ENCODE peak calls at places on chromosomes 13 and 19, in seven cellular contexts. One of them, this sample, is unnamed.

GRCh38 chr13:75870397-75870801 is 234.3 kb downstream of the LMO7 start:
- DNase-seq in neural crest cell: peak; percentile 20
- DNase-seq in type B pancreatic cell: no peak
- DNase-seq in kidney epithelial cell: no peak
- DNase-seq in fibroblast of the aortic adventitia: peak; percentile 59
- DNase-seq in pancreas: no peak
- DNase-seq in osteocyte: no peak
- DNase-seq in this sample: no peak

GRCh38 chr13:47621931-47622330 is 379.1 kb downstream of the SUCLA2 start:
- DNase-seq in kidney epithelial cell: no peak
- DNase-seq in fibroblast of the aortic adventitia: peak; percentile 57
- DNase-seq in pancreas: no peak
- DNase-seq in neural crest cell: no peak
- DNase-seq in osteocyte: no peak
- DNase-seq in type B pancreatic cell: no peak
- DNase-seq in this sample: peak; percentile 14

GRCh38 chr13:112849500-112849899 is 119.5 kb upstream of the MCF2L start:
- DNase-seq in fibroblast of the aortic adventitia: no peak
- DNase-seq in pancreas: no peak
- DNase-seq in osteocyte: no peak
- DNase-seq in kidney epithelial cell: no peak
- DNase-seq in type B pancreatic cell: no peak
- DNase-seq in neural crest cell: no peak
- DNase-seq in this sample: peak; percentile 16

GRCh38 chr19:12913011-12913561 is 6.0 kb downstream of the SYCE2 start:
- DNase-seq in fibroblast of the aortic adventitia: peak; percentile 37
- DNase-seq in kidney epithelial cell: no peak
- DNase-seq in type B pancreatic cell: no peak
- DNase-seq in neural crest cell: no peak
- DNase-seq in osteocyte: no peak
- DNase-seq in pancreas: peak; percentile 81
- DNase-seq in this sample: no peak

GRCh38 chr19:50790898-50791562 is 815 bp downstream of the ACP4 start:
- DNase-seq in neural crest cell: no peak
- DNase-seq in fibroblast of the aortic adventitia: no peak
- DNase-seq in type B pancreatic cell: no peak
- DNase-seq in kidney epithelial cell: no peak
- DNase-seq in osteocyte: no peak
- DNase-seq in pancreas: no peak
- DNase-seq in this sample: no peak

GRCh38 chr13:34654203-34654602 is 287.9 kb upstream of the NBEA start:
- DNase-seq in type B pancreatic cell: no peak
- DNase-seq in neural crest cell: no peak
- DNase-seq in fibroblast of the aortic adventitia: no peak
- DNase-seq in kidney epithelial cell: no peak
- DNase-seq in osteocyte: no peak
- DNase-seq in pancreas: no peak
- DNase-seq in this sample: no peak

GRCh38 chr13:42947925-42948324 is 44.1 kb downstream of the EPSTI1 start:
- DNase-seq in neural crest cell: no peak
- DNase-seq in osteocyte: no peak
- DNase-seq in kidney epithelial cell: no peak
- DNase-seq in pancreas: no peak
- DNase-seq in fibroblast of the aortic adventitia: no peak
- DNase-seq in type B pancreatic cell: no peak
- DNase-seq in this sample: no peak

GRCh38 chr19:15180451-15181390 is 20.1 kb downstream of the NOTCH3 start:
- DNase-seq in osteocyte: no peak
- DNase-seq in type B pancreatic cell: no peak
- DNase-seq in pancreas: peak; percentile 74
- DNase-seq in neural crest cell: no peak
- DNase-seq in kidney epithelial cell: no peak
- DNase-seq in fibroblast of the aortic adventitia: no peak
- DNase-seq in this sample: no peak

GRCh38 chr19:37691881-37692504 is 27.6 kb downstream of the ZNF607 start:
- DNase-seq in osteocyte: peak; percentile 91
- DNase-seq in kidney epithelial cell: peak; percentile 34
- DNase-seq in type B pancreatic cell: peak; percentile 88
- DNase-seq in pancreas: peak; percentile 77
- DNase-seq in fibroblast of the aortic adventitia: peak; percentile 65
- DNase-seq in neural crest cell: peak; percentile 79
- DNase-seq in this sample: no peak

GRCh38 chr19:10760268-10760944 is 42.5 kb downstream of the DNM2 start:
- DNase-seq in pancreas: no peak
- DNase-seq in kidney epithelial cell: peak; percentile 67
- DNase-seq in fibroblast of the aortic adventitia: no peak
- DNase-seq in osteocyte: no peak
- DNase-seq in type B pancreatic cell: no peak
- DNase-seq in neural crest cell: no peak
- DNase-seq in this sample: no peak

GRCh38 chr19:12748489-12748888 is 3.1 kb upstream of the BEST2 start:
- DNase-seq in type B pancreatic cell: no peak
- DNase-seq in neural crest cell: no peak
- DNase-seq in osteocyte: no peak
- DNase-seq in pancreas: no peak
- DNase-seq in kidney epithelial cell: no peak
- DNase-seq in fibroblast of the aortic adventitia: no peak
- DNase-seq in this sample: no peak

GRCh38 chr19:45115809-45116615 is 23.0 kb downstream of the PPP1R37 start:
- DNase-seq in pancreas: no peak
- DNase-seq in osteocyte: no peak
- DNase-seq in neural crest cell: no peak
- DNase-seq in fibroblast of the aortic adventitia: no peak
- DNase-seq in kidney epithelial cell: no peak
- DNase-seq in type B pancreatic cell: no peak
- DNase-seq in this sample: no peak

GRCh38 chr19:2845107-2845506 is 3.8 kb downstream of the ZNF555 start:
- DNase-seq in fibroblast of the aortic adventitia: no peak
- DNase-seq in pancreas: no peak
- DNase-seq in kidney epithelial cell: no peak
- DNase-seq in type B pancreatic cell: no peak
- DNase-seq in neural crest cell: no peak
- DNase-seq in osteocyte: no peak
- DNase-seq in this sample: no peak

GRCh38 chr19:2837430-2837829 is 3.8 kb upstream of the ZNF555 start:
- DNase-seq in neural crest cell: no peak
- DNase-seq in pancreas: no peak
- DNase-seq in kidney epithelial cell: no peak
- DNase-seq in fibroblast of the aortic adventitia: no peak
- DNase-seq in type B pancreatic cell: no peak
- DNase-seq in osteocyte: no peak
- DNase-seq in this sample: no peak

GRCh38 chr19:2840794-2841790 is at the start of gene ZNF555:
- DNase-seq in neural crest cell: peak; percentile 95
- DNase-seq in osteocyte: peak; percentile 99
- DNase-seq in fibroblast of the aortic adventitia: peak; percentile 99
- DNase-seq in type B pancreatic cell: peak; percentile 95
- DNase-seq in pancreas: peak; percentile 94
- DNase-seq in kidney epithelial cell: peak; percentile 93
- DNase-seq in this sample: peak; percentile 96

GRCh38 chr19:2846180-2846935 is 5.1 kb downstream of the ZNF555 start:
- DNase-seq in type B pancreatic cell: no peak
- DNase-seq in osteocyte: no peak
- DNase-seq in kidney epithelial cell: no peak
- DNase-seq in fibroblast of the aortic adventitia: no peak
- DNase-seq in pancreas: no peak
- DNase-seq in neural crest cell: no peak
- DNase-seq in this sample: no peak

DNA sequence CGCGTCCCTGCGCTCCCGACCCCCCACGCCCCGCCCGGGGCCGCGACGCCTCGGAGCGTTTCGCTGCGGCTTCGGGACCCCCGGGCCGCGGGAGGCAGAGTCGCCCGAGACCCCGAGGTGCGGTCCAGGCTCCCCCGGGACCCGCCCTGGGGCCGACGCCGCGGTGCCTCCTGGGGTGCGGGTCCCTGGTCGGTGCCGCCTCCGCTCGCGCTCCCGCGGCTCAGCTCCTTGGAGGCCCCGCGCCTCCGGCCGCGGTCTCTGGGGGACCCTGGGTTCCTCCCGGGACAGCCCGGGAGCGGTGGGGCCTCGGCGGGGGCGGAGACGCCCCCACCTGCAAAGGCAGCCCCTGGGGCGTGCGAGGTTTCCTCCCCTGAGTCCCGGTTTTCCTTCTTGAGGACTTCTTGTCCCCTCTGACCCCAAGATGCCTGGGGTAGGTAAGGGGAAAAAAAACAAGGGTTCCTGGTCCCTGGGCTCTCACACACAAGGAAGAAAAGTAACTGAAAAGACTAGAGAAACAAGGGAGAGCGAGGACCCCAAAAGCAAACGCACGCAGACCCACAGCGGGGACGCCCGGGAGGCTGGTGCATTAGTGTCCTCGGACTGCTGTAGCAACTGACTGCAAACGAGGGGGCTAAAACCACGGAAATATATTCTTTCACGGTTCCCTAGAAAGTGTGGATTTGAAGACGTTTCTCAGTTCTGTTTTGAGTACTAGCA is 741 bp downstream of the ZNF555 start:
- DNase-seq in pancreas: peak; percentile 70
- DNase-seq in kidney epithelial cell: no peak
- DNase-seq in fibroblast of the aortic adventitia: no peak
- DNase-seq in osteocyte: no peak
- DNase-seq in neural crest cell: no peak
- DNase-seq in type B pancreatic cell: no peak
- DNase-seq in this sample: no peak
- TF ChIP-seq CTCF in pancreas: no peak
- TF ChIP-seq CTCF in kidney epithelial cell: no peak
- TF ChIP-seq CTCF in fibroblast of the aortic adventitia: no peak
- TF ChIP-seq CTCF in osteocyte: no peak
- TF ChIP-seq CTCF in neural crest cell: no peak
- TF ChIP-seq CTCF in type B pancreatic cell: no peak
- TF ChIP-seq CTCF in this sample: no peak

GRCh38 chr13:102847272-102848234 is 1.7 kb downstream of the ERCC5 start:
- DNase-seq in fibroblast of the aortic adventitia: peak; percentile 73
- DNase-seq in neural crest cell: no peak
- DNase-seq in osteocyte: no peak
- DNase-seq in kidney epithelial cell: no peak
- DNase-seq in pancreas: no peak
- DNase-seq in type B pancreatic cell: no peak
- DNase-seq in this sample: no peak
- TF ChIP-seq CTCF in fibroblast of the aortic adventitia: peak; percentile 78
- TF ChIP-seq CTCF in neural crest cell: peak; percentile 79
- TF ChIP-seq CTCF in osteocyte: peak; percentile 80
- TF ChIP-seq CTCF in kidney epithelial cell: peak; percentile 67
- TF ChIP-seq CTCF in pancreas: peak; percentile 46
- TF ChIP-seq CTCF in type B pancreatic cell: peak; percentile 83
- TF ChIP-seq CTCF in this sample: no peak

DNA sequence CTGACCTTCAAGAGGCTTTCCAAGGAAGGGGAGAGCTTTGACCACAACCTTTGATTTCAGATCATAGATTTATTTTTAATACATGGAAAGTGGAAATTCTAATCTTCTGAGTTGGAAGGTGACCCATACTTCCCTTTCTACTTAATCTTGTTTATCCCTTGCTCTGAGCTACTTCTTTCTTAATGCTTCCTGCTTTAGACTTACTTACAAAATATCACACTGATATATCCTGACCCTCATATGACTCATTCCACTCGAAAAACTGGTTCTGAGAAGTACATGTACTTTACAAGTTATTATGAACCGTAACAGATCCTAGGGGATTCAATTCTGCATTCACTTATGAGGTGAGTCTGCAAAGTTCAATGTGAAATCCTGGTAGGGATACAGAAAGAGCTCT is 76.2 kb upstream of the IRS2 start:
- DNase-seq in kidney epithelial cell: no peak
- DNase-seq in neural crest cell: no peak
- DNase-seq in fibroblast of the aortic adventitia: peak; percentile 41
- DNase-seq in osteocyte: no peak
- DNase-seq in type B pancreatic cell: no peak
- DNase-seq in pancreas: no peak
- DNase-seq in this sample: no peak
- TF ChIP-seq CTCF in kidney epithelial cell: no peak
- TF ChIP-seq CTCF in neural crest cell: no peak
- TF ChIP-seq CTCF in fibroblast of the aortic adventitia: no peak
- TF ChIP-seq CTCF in osteocyte: no peak
- TF ChIP-seq CTCF in type B pancreatic cell: no peak
- TF ChIP-seq CTCF in pancreas: no peak
- TF ChIP-seq CTCF in this sample: no peak

GRCh38 chr19:5355693-5356092 is 15.1 kb upstream of the PTPRS start:
- DNase-seq in neural crest cell: no peak
- DNase-seq in kidney epithelial cell: no peak
- DNase-seq in type B pancreatic cell: no peak
- DNase-seq in osteocyte: no peak
- DNase-seq in pancreas: no peak
- DNase-seq in fibroblast of the aortic adventitia: no peak
- DNase-seq in this sample: no peak

GRCh38 chr19:5355076-5355475 is 14.5 kb upstream of the PTPRS start:
- DNase-seq in osteocyte: no peak
- DNase-seq in fibroblast of the aortic adventitia: no peak
- DNase-seq in neural crest cell: no peak
- DNase-seq in kidney epithelial cell: no peak
- DNase-seq in pancreas: no peak
- DNase-seq in type B pancreatic cell: no peak
- DNase-seq in this sample: no peak

GRCh38 chr19:5356428-5356827 is 15.8 kb upstream of the PTPRS start:
- DNase-seq in kidney epithelial cell: no peak
- DNase-seq in osteocyte: no peak
- DNase-seq in type B pancreatic cell: no peak
- DNase-seq in neural crest cell: no peak
- DNase-seq in fibroblast of the aortic adventitia: no peak
- DNase-seq in pancreas: no peak
- DNase-seq in this sample: no peak

GRCh38 chr19:5352229-5352763 is 11.7 kb upstream of the PTPRS start:
- DNase-seq in pancreas: no peak
- DNase-seq in neural crest cell: no peak
- DNase-seq in osteocyte: no peak
- DNase-seq in fibroblast of the aortic adventitia: no peak
- DNase-seq in type B pancreatic cell: no peak
- DNase-seq in kidney epithelial cell: no peak
- DNase-seq in this sample: no peak

GRCh38 chr19:5354403-5354802 is 13.8 kb upstream of the PTPRS start:
- DNase-seq in neural crest cell: peak; percentile 44
- DNase-seq in pancreas: no peak
- DNase-seq in fibroblast of the aortic adventitia: no peak
- DNase-seq in type B pancreatic cell: no peak
- DNase-seq in osteocyte: no peak
- DNase-seq in kidney epithelial cell: no peak
- DNase-seq in this sample: peak; percentile 33
- TF ChIP-seq CTCF in neural crest cell: peak; percentile 52
- TF ChIP-seq CTCF in pancreas: no peak
- TF ChIP-seq CTCF in fibroblast of the aortic adventitia: no peak
- TF ChIP-seq CTCF in type B pancreatic cell: peak; percentile 60
- TF ChIP-seq CTCF in osteocyte: peak; percentile 34
- TF ChIP-seq CTCF in kidney epithelial cell: peak; percentile 27
- TF ChIP-seq CTCF in this sample: no peak